ENCODE peak calls at places on chromosomes 12 and 14, in ten cellular contexts. D is effector memory CD8-positive, alpha-beta T cell; W is stimulated activated CD4-positive, alpha-beta T cell treated with anti-CD3 and anti-CD28 coated beads, Interleukin-1b, Interleukin-23, amount 100 ng/mL, for 4 hours; Q is Calu3; B is activated CD4-positive, alpha-beta T cell treated with anti-CD3 and anti-CD28 coated beads for 1 hour; N is anterior cingulate cortex; K is ureter; S is NCI-H774; V is stomach; Y is NCI-H2081 treated with DMSO at 0.1 percent for 48 hours. L is an unnamed sample.

GRCh38 chr12:29562167-29562776 is 64.8 kb upstream of the OVCH1 start:
- DNase-seq in D (no peak), W (no peak), Q (no peak), B (no peak), N (no peak), K (peak), S (no peak), V (no peak), Y (no peak), L (no peak)

GRCh38 chr14:101937926-101938767 is 26.2 kb upstream of the DYNC1H1 start:
- DNase-seq in D (no peak), W (no peak), Q (no peak), B (no peak), N (no peak), K (no peak), S (no peak), V (no peak), Y (no peak), L (no peak)

GRCh38 chr12:110741371-110741770 is 1.3 kb downstream of the PPP1CC start:
- DNase-seq in D (no peak), W (no peak), Q (no peak), B (no peak), N (no peak), K (no peak), S (no peak), V (no peak), Y (no peak), L (no peak)

GRCh38 chr14:101733211-101733610 is 28.3 kb upstream of the PPP2R5C start:
- DNase-seq in D (no peak), W (no peak), Q (no peak), B (no peak), N (no peak), K (peak), S (no peak), V (no peak), Y (no peak), L (no peak)

GRCh38 chr14:58663494-58664111 is 25.8 kb downstream of the DACT1 start:
- DNase-seq in D (no peak), W (no peak), Q (no peak), B (no peak), N (no peak), K (no peak), S (no peak), V (no peak), Y (peak), L (no peak)

GRCh38 chr12:71551529-71551928 is 111.9 kb downstream of the LGR5 start:
- DNase-seq in D (no peak), W (no peak), Q (no peak), B (no peak), N (no peak), K (no peak), S (no peak), V (no peak), Y (no peak), L (no peak)

GRCh38 chr14:99807413-99808132 is 14.4 kb downstream of the EML1 start:
- DNase-seq in D (no peak), W (no peak), Q (no peak), B (no peak), N (no peak), K (no peak), S (no peak), V (no peak), Y (no peak), L (peak)

GRCh38 chr14:21868442-21869046 is 194.9 kb upstream of the OR4E1 start:
- DNase-seq in D (peak), W (peak), Q (peak), B (peak), N (no peak), K (peak), S (no peak), V (peak), Y (no peak), L (peak)

GRCh38 chr12:12919666-12920435 is 28.5 kb downstream of the GPRC5A start:
- DNase-seq in D (no peak), W (no peak), Q (no peak), B (no peak), N (no peak), K (no peak), S (no peak), V (no peak), Y (no peak), L (no peak)

GRCh38 chr12:77606348-77606747 is 224.3 kb upstream of the NAV3 start:
- DNase-seq in D (no peak), W (no peak), Q (no peak), B (no peak), N (no peak), K (no peak), S (no peak), V (no peak), Y (no peak), L (no peak)

GRCh38 chr12:76883826-76884225 is 5.0 kb upstream of the CSRP2 start:
- DNase-seq in D (no peak), W (no peak), Q (no peak), B (no peak), N (no peak), K (no peak), S (peak), V (no peak), Y (no peak), L (no peak)

GRCh38 chr14:93231129-93231979 is 24.3 kb downstream of the UBR7 start:
- DNase-seq in D (no peak), W (no peak), Q (peak), B (no peak), N (peak), K (no peak), S (no peak), V (no peak), Y (no peak), L (no peak)

GRCh38 chr14:66709292-66709691 is 201.3 kb downstream of the GPHN start:
- DNase-seq in D (no peak), W (no peak), Q (no peak), B (no peak), N (no peak), K (no peak), S (no peak), V (no peak), Y (no peak), L (no peak)

GRCh38 chr12:46553911-46554310 is 181.3 kb upstream of the SLC38A2 start:
- DNase-seq in D (no peak), W (no peak), Q (no peak), B (no peak), N (no peak), K (no peak), S (no peak), V (no peak), Y (no peak), L (no peak)

GRCh38 chr12:77485961-77486579 is 344.6 kb upstream of the NAV3 start:
- DNase-seq in D (no peak), W (no peak), Q (no peak), B (no peak), N (no peak), K (no peak), S (no peak), V (no peak), Y (no peak), L (no peak)

GRCh38 chr14:90733139-90733808 is 83.0 kb downstream of the TTC7B start:
- DNase-seq in D (no peak), W (no peak), Q (no peak), B (no peak), N (peak), K (peak), S (no peak), V (no peak), Y (no peak), L (no peak)

GRCh38 chr12:113334786-113335539 is at the start of gene SLC8B1:
- DNase-seq in D (peak), W (peak), Q (peak), B (peak), N (peak), K (peak), S (peak), V (peak), Y (no peak), L (peak)

GRCh38 chr14:99270491-99271287 is 1.3 kb downstream of the BCL11B start:
- DNase-seq in D (no peak), W (no peak), Q (no peak), B (no peak), N (no peak), K (no peak), S (no peak), V (no peak), Y (no peak), L (peak)

GRCh38 chr12:79326663-79327062 is 364.1 kb downstream of the PAWR start:
- DNase-seq in D (no peak), W (no peak), Q (no peak), B (no peak), N (no peak), K (no peak), S (no peak), V (no peak), Y (no peak), L (no peak)

GRCh38 chr12:49865109-49865781 is 22.3 kb upstream of the BCDIN3D start:
- DNase-seq in D (no peak), W (no peak), Q (no peak), B (no peak), N (no peak), K (no peak), S (no peak), V (no peak), Y (no peak), L (no peak)

GRCh38 chr12:45336762-45337596 is 121.1 kb downstream of the ANO6 start:
- DNase-seq in D (no peak), W (no peak), Q (no peak), B (no peak), N (no peak), K (no peak), S (no peak), V (no peak), Y (no peak), L (no peak)

L was measured in endothelial cell.